ENCODE peak calls at places on chromosomes 5 and 9, in four cellular contexts. L is K562, M is neural progenitor cell, R is HCT116. U is an unnamed sample. For H3K79me2, the result is how much of the 10 kb centered on the place peaks cover.

GRCh38 chr5:138874771-138875628 is at the start of gene LRRTM2:
- DNase-seq in M (peak), R (no peak), L (no peak), U (peak)

GRCh38 chr5:180718810-180719453 is 20.9 kb downstream of the OR2Y1 start:
- DNase-seq in M (peak), L (peak), R (peak), U (peak)

GRCh38 chr5:43631182-43631910 is 28.4 kb downstream of the NNT start:
- DNase-seq in R (peak), L (peak), M (peak), U (peak)

GRCh38 chr5:435961-436640 is 6.9 kb upstream of the EXOC3 start:
- DNase-seq in M (peak), R (no peak), L (peak), U (no peak)

GRCh38 chr9:4099961-4100360 is 199.9 kb downstream of the GLIS3 start:
- DNase-seq in L (no peak), M (no peak), R (no peak), U (no peak)

GRCh38 chr5:59117320-59117719 is 534.4 kb downstream of the RAB3C start:
- DNase-seq in M (no peak), L (no peak), R (no peak), U (no peak)

GRCh38 chr5:150158170-150158949 is 2.7 kb upstream of the PDGFRB start:
- DNase-seq in R (no peak), M (no peak), L (no peak), U (no peak)

GRCh38 chr9:112819635-112820496 is 69.3 kb downstream of the SNX30 start:
- DNase-seq in L (peak), R (peak), M (peak), U (peak)

GRCh38 chr5:78734094-78734845 is 85.7 kb upstream of the LHFPL2 start:
- DNase-seq in L (no peak), R (no peak), M (no peak), U (no peak)

GRCh38 chr5:59152701-59153245 is 569.9 kb downstream of the RAB3C start:
- DNase-seq in M (no peak), R (no peak), L (no peak), U (no peak)

GRCh38 chr5:154445422-154446182 is at the start of gene SAP30L:
- DNase-seq in R (peak), L (peak), M (peak), U (peak)
- H3K79me2 ChIP-seq in R (under half), L (under half), M (under half), U (half or more)

GRCh38 chr5:33793836-33794549 is 97.8 kb downstream of the ADAMTS12 start:
- DNase-seq in M (peak), R (no peak), L (no peak), U (no peak)
- H3K4me3 ChIP-seq in M (no peak), R (no peak), L (no peak), U (no peak)

GRCh38 chr5:134175874-134176522 is 752 bp downstream of the SKP1 start:
- DNase-seq in M (no peak), R (no peak), L (no peak), U (no peak)
- H3K79me2 ChIP-seq in M (half or more), R (half or more), L (half or more), U (half or more)

DNA sequence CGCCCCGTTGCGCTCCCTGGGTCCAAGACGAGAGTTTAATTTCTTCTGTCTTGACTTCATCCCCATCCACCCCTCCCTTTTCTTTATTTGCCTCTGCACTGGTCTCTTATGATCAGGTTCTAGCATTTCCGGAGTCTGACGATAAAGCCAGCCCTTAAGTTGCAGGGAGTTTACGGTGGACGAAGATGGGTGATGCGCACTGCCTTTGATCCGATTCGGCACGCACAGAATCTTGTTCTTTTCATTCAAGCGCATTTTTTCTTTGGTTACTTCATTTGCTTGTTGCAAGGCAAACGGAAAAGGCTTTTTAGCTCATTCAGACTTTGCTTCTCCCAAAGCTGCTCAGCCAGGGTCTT is 490 bp upstream of the MCTP1 start:
- DNase-seq in M (peak), R (no peak), L (no peak), U (no peak)
- H3K4me3 ChIP-seq in M (peak), R (peak), L (no peak), U (peak)

DNA sequence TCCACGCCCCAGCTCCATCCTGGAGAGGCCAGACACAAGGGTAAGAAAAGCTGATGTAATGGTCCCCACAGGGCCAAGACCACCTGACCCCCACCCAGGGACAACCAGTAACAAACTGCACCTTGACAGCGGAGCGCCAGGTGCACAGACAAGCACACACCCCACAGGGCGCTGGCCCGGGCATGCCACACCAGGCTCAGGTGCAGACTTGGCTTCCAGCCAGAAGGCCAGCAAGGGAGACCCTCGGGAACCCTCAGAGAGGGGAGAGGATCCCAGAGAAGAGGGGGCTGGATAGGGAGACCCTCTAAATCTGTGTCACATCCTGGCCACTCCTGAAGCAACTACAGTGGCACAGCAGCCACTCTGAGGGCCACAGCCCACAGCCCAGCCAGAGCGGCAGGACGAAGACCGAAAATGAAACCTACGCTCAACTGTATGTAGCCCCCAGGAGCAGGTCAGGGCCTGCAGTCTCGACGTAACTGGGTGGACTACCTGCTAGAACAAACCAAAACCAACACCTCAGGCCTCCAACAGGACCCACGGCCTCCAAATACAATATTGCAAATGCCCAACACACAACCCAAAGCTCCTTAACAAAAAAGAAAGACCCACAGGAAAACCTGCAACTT is 18.5 kb downstream of the CAMSAP1 start:
- DNase-seq in M (no peak), R (no peak), L (no peak), U (no peak)
- H3K79me2 ChIP-seq in M (half or more), R (half or more), L (half or more), U (half or more)

GRCh38 chr9:83062011-83062652 is 810 bp downstream of the RASEF start:
- DNase-seq in R (no peak), L (no peak), M (peak), U (peak)
- H3K4me3 ChIP-seq in R (no peak), L (no peak), M (peak), U (peak)